ENCODE peak calls at places on chromosomes 12 and 14, in eight cellular contexts. I, Y, X, E, R, C, D and F are unnamed samples.

GRCh38 chr12:124754491-124754890 is 109.2 kb downstream of the SCARB1 start:
- DNase-seq in I (no peak), Y (no peak), X (no peak), E (no peak), R (no peak), C (no peak), D (no peak), F (no peak)

GRCh38 chr14:71165650-71166049 is 258.4 kb downstream of the PCNX1 start:
- DNase-seq in I (no peak), Y (no peak), X (no peak), E (no peak), R (no peak), C (no peak), D (no peak), F (no peak)

GRCh38 chr12:70487440-70487839 is 121.3 kb downstream of the KCNMB4 start:
- DNase-seq in I (no peak), Y (no peak), X (no peak), E (no peak), R (peak), C (no peak), D (no peak), F (no peak)

GRCh38 chr14:34302654-34303053 is 159.4 kb downstream of the SPTSSA start:
- DNase-seq in I (no peak), Y (no peak), X (no peak), E (no peak), R (no peak), C (no peak), D (no peak), F (no peak)

GRCh38 chr12:67526129-67526528 is 122.4 kb upstream of the DYRK2 start:
- DNase-seq in I (no peak), Y (no peak), X (no peak), E (no peak), R (no peak), C (no peak), D (no peak), F (no peak)

GRCh38 chr12:109770104-109770860 is 56.7 kb downstream of the FAM222A start:
- DNase-seq in I (no peak), Y (no peak), X (no peak), E (no peak), R (no peak), C (no peak), D (peak), F (no peak)

GRCh38 chr12:571795-572531 is 91.3 kb downstream of the NINJ2 start:
- DNase-seq in I (peak), Y (no peak), X (peak), E (peak), R (no peak), C (peak), D (no peak), F (peak)

GRCh38 chr14:20478915-20479314 is 9.7 kb downstream of the PNP start:
- DNase-seq in I (no peak), Y (no peak), X (no peak), E (no peak), R (no peak), C (no peak), D (no peak), F (no peak)

GRCh38 chr14:95098984-95099599 is 58.2 kb downstream of the DICER1 start:
- DNase-seq in I (peak), Y (peak), X (peak), E (peak), R (no peak), C (peak), D (no peak), F (peak)

GRCh38 chr12:15601210-15601800 is 187.9 kb downstream of the EPS8 start:
- DNase-seq in I (no peak), Y (no peak), X (peak), E (no peak), R (no peak), C (no peak), D (no peak), F (peak)

GRCh38 chr12:27914956-27915355 is 57.6 kb downstream of the PTHLH start:
- DNase-seq in I (no peak), Y (no peak), X (no peak), E (no peak), R (no peak), C (no peak), D (no peak), F (no peak)

GRCh38 chr12:65169311-65170244 is at the start of gene LEMD3:
- DNase-seq in I (peak), Y (peak), X (peak), E (peak), R (peak), C (peak), D (peak), F (peak)
- TF ChIP-seq POLR2A in I (peak), Y (peak), X (peak), E (peak), R (peak), C (peak), D (peak), F (peak)

DNA sequence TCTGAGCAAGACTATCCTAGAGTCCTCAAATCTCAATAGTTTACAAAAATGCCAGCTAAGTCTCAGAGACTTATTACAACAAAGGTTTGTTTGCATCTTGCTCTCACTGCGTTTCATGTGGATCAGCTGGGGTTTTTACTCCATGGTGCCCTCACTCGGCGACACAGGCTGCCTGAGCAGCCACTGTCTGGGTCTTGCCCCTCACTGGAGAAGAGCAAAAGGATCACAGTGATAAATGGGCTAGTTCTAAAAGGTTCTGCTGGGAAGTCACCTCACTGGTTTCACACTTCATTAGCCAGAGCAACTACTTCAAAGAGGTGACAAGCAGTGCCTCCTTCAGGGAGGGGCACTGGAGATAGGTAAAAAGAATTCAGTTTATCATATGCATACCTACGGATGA is 392.0 kb downstream of the RPL10L start:
- DNase-seq in I (no peak), Y (no peak), X (no peak), E (no peak), R (no peak), C (no peak), D (peak), F (peak)
- TF ChIP-seq CTCF in I (no peak), Y (no peak), X (no peak), E (no peak), R (no peak), C (no peak), D (no peak), F (no peak)

GRCh38 chr12:113104953-113105510 is 30.5 kb downstream of the RASAL1 start:
- DNase-seq in I (no peak), Y (no peak), X (no peak), E (no peak), R (no peak), C (no peak), D (no peak), F (no peak)

GRCh38 chr12:113102811-113103210 is 32.8 kb downstream of the RASAL1 start:
- DNase-seq in I (no peak), Y (no peak), X (no peak), E (no peak), R (no peak), C (no peak), D (no peak), F (no peak)

GRCh38 chr12:113101751-113102150 is 33.8 kb downstream of the RASAL1 start:
- DNase-seq in I (no peak), Y (no peak), X (no peak), E (no peak), R (no peak), C (no peak), D (no peak), F (no peak)

GRCh38 chr12:113105606-113106271 is 29.8 kb downstream of the RASAL1 start:
- DNase-seq in I (no peak), Y (no peak), X (no peak), E (no peak), R (no peak), C (no peak), D (no peak), F (no peak)

GRCh38 chr12:113103756-113104450 is 31.7 kb downstream of the RASAL1 start:
- DNase-seq in I (no peak), Y (peak), X (no peak), E (no peak), R (no peak), C (peak), D (peak), F (no peak)
- TF ChIP-seq MAX in I (no peak), Y (no peak), X (no peak), E (no peak), R (no peak), C (peak), D (peak), F (no peak)

GRCh38 chr12:4355843-4356327 is 23.6 kb downstream of the FGF23 start:
- DNase-seq in I (peak), Y (peak), X (no peak), E (peak), R (no peak), C (peak), D (peak), F (peak)
- TF ChIP-seq POLR2A in I (no peak), Y (no peak), X (no peak), E (peak), R (peak), C (no peak), D (peak), F (no peak)

DNA sequence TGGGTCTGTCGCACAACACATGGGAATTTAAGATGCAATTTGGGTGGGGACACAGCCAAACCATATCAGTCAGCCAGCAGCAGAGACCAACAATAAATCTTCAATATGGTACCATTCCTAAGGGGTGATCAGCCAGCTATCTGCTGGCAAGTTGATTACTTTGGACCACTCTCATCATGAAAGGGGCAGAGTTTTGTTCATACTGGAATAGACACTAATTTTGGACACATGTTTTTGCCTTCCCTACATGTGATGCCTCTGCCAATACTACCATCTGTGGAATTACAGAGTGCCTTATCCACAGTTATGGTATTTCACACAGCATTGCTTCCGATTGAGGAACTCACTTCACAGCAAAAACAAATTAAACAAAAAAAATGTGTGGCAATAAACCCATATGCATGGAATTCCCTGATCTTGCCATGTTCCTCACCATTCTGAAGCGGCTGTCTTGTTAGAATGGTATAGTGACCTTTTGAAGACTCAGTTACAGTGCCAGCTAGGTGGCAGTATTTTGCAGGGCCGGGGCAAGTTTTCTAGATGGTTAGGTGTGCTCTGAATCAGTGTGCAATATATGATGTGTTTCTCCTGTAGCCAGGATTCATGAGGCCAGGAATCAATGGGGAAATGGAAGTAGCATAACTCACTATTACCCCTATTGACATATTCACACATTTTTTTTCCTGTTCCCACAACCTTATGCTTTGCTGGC is 179.0 kb upstream of the IGF1 start:
- DNase-seq in I (no peak), Y (no peak), X (no peak), E (no peak), R (no peak), C (no peak), D (no peak), F (peak)
- TF ChIP-seq CTCF in I (peak), Y (no peak), X (no peak), E (no peak), R (no peak), C (peak), D (peak), F (peak)

DNA sequence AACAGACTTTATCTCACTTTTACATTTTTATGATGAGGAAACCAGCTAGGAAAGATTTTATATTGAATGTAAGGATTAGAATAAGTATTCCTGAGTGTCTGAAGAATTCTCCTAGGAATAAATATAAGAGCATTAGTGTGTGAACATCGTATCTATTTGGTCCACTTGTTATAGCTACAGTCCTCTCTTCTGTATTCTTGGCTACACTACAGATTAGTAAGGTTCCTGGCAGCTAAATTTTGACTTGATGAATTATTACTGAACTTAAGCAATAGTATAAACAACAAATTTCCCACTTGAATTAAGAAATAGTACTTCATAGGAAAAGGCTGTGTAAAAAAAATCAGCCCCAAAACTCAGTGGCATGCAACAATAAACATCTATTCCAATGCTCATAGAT is 138.5 kb upstream of the G2E3 start:
- DNase-seq in I (no peak), Y (no peak), X (no peak), E (no peak), R (no peak), C (no peak), D (no peak), F (no peak)
- TF ChIP-seq MAX in I (no peak), Y (no peak), X (no peak), E (no peak), R (no peak), C (no peak), D (no peak), F (no peak)

DNA sequence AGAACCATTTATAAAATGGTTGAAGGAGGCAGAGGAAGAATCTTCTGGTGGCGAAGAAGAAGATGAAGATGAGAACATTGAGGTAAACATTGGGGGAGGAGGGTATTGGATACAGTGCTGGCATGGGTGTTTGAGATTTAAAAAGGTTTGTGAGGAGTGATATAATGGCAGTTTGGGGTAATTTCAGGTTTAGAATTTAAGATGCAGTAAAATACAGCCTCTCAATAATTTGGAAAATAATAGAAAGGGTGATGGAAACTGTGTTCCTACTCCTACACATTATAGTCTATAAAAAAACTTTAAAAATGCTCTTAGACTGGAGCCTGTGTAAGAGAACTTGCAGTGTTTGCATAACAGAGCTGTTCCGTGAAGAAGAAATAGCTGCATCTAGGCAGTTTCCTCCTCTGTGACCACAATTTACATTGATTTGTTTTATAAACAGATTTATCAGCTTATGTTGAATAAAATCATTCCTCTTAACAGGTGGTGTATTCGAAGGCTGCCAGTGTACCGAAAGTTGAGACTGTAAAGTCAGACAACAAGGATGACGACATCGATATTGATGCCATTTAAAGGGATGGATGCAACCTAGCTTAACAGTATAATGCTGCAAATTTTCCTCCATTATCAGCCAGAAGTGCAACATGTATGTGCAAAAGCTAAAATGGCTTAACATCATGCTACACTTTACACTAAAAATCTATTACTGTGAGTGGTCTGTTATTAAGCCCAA is 6.6 kb downstream of the EIF5 start:
- DNase-seq in I (no peak), Y (no peak), X (no peak), E (no peak), R (no peak), C (no peak), D (no peak), F (no peak)
- TF ChIP-seq POLR2A in I (no peak), Y (no peak), X (no peak), E (no peak), R (no peak), C (no peak), D (no peak), F (no peak)

DNA sequence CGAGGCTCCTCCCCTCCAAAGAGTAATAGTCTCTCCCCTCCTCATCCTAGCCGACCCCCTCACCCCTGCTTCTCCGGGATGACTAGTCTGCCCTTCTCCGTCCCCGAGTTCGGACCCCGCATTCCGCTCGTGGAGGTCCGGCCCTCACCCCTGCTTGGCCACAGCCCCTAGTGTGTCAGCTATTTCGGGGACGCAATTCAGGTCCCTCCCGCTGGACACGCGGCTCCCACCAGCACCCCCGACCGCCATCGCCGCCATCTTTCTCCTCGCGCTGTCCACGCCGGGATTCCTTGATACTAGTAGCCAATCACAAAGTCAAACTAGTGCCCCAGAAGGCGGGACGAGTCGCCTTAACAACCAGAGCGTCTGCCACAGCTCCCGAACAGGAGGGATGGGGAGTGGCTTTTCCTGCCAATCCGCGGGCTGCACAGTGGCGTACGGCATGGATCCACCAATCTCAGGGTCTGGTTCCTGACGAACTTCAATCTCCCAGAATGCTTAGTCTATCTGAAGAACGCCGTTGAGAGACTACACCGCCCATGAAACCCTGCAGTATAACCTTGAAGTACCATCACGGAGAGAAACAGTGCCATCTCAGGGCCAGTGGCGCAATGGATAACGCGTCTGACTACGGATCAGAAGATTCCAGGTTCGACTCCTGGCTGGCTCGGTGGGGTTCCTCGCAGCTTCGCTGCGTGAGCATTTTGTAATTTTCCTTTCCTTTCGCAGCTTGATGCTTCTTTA is at the start of gene PRMT5:
- DNase-seq in I (peak), Y (peak), X (peak), E (peak), R (peak), C (peak), D (peak), F (peak)
- TF ChIP-seq CTCF in I (no peak), Y (no peak), X (no peak), E (no peak), R (no peak), C (peak), D (no peak), F (no peak)

GRCh38 chr14:61575751-61576150 is 119.6 kb upstream of the HIF1A start:
- DNase-seq in I (no peak), Y (no peak), X (no peak), E (no peak), R (no peak), C (no peak), D (no peak), F (no peak)
- TF ChIP-seq MAX in I (no peak), Y (no peak), X (no peak), E (no peak), R (no peak), C (no peak), D (no peak), F (no peak)